ENCODE peak calls at places on chromosomes 7 and 10, in ten cellular contexts. D is psoas muscle, B is IMR-90, P is heart left ventricle, T is lower lobe of right lung, I is H1, L is endodermal cell, C is A549, J is pancreas, Y is prostate gland. E is an unnamed sample.

GRCh38 chr7:116661741-116662329 is 10.2 kb upstream of the MET start:
- DNase-seq in D (no peak), B (no peak), P (no peak), T (no peak), I (no peak), L (no peak), C (no peak), J (no peak), Y (no peak), E (no peak)

GRCh38 chr10:117533507-117534281 is 8.9 kb upstream of the EMX2 start:
- DNase-seq in D (no peak), B (no peak), P (no peak), T (no peak), I (no peak), L (peak; percentile 50), C (no peak), J (no peak), Y (no peak), E (no peak)

GRCh38 chr10:122336332-122336731 is 38.2 kb upstream of the PLEKHA1 start:
- DNase-seq in D (no peak), B (no peak), P (no peak), T (no peak), I (no peak), L (no peak), C (no peak), J (no peak), Y (no peak), E (no peak)

GRCh38 chr7:80760292-80760691 is 121.8 kb downstream of the CD36 start:
- DNase-seq in D (no peak), B (no peak), P (no peak), T (no peak), I (no peak), L (no peak), C (no peak), J (no peak), Y (no peak), E (no peak)

GRCh38 chr10:129416136-129416530 is 50.9 kb upstream of the MGMT start:
- DNase-seq in D (no peak), B (no peak), P (no peak), T (no peak), I (no peak), L (no peak), C (no peak), J (no peak), Y (no peak), E (no peak)

GRCh38 chr10:23702977-23703414 is 264.1 kb downstream of the OTUD1 start:
- DNase-seq in D (peak; percentile 16), B (peak; percentile 52), P (peak; percentile 42), T (peak; percentile 52), I (peak; percentile 64), L (peak; percentile 91), C (peak; percentile 38), J (peak; percentile 64), Y (peak; percentile 74), E (peak; percentile 73)

GRCh38 chr10:97830064-97830463 is 19.6 kb upstream of the GOLGA7B start:
- DNase-seq in D (no peak), B (no peak), P (no peak), T (peak; percentile 49), I (no peak), L (no peak), C (no peak), J (peak; percentile 64), Y (no peak), E (no peak)

GRCh38 chr10:131824371-131825149 is 76.2 kb upstream of the PPP2R2D start:
- DNase-seq in D (no peak), B (no peak), P (no peak), T (peak; percentile 35), I (no peak), L (peak; percentile 78), C (peak; percentile 17), J (no peak), Y (no peak), E (peak; percentile 6)

GRCh38 chr7:48097511-48098231 is 8.6 kb downstream of the UPP1 start:
- DNase-seq in D (no peak), B (no peak), P (no peak), T (no peak), I (no peak), L (peak; percentile 31), C (no peak), J (no peak), Y (no peak), E (no peak)

GRCh38 chr10:44569193-44570091 is 184.5 kb upstream of the CXCL12 start:
- DNase-seq in D (no peak), B (peak; percentile 89), P (peak; percentile 56), T (no peak), I (no peak), L (peak; percentile 38), C (no peak), J (no peak), Y (no peak), E (no peak)

GRCh38 chr7:38070718-38071117 is 107.3 kb upstream of the STARD3NL start:
- DNase-seq in D (no peak), B (peak; percentile 0), P (no peak), T (no peak), I (no peak), L (peak; percentile 57), C (peak; percentile 28), J (no peak), Y (no peak), E (peak; percentile 63)

GRCh38 chr7:118175751-118176150 is 8.2 kb upstream of the LSM8 start:
- DNase-seq in D (no peak), B (no peak), P (no peak), T (no peak), I (no peak), L (no peak), C (no peak), J (no peak), Y (no peak), E (no peak)

GRCh38 chr10:6530966-6531365 is 49.1 kb downstream of the PRKCQ start:
- DNase-seq in D (no peak), B (no peak), P (no peak), T (no peak), I (no peak), L (no peak), C (no peak), J (no peak), Y (no peak), E (no peak)
- H3K4me1 ChIP-seq in D (no peaks in the 10 kb centered on the region), B (no peaks in the 10 kb centered on the region), P (no peaks in the 10 kb centered on the region), T (no peaks in the 10 kb centered on the region), I (no peaks in the 10 kb centered on the region), L (peaks cover 11% of the 10 kb centered on the region), C (no peaks in the 10 kb centered on the region), J (no peaks in the 10 kb centered on the region), Y (no peaks in the 10 kb centered on the region), E (no peaks in the 10 kb centered on the region)

GRCh38 chr7:127413962-127414361 is 21.5 kb upstream of the ZNF800 start:
- DNase-seq in D (no peak), B (no peak), P (no peak), T (no peak), I (no peak), L (no peak), C (no peak), J (no peak), Y (no peak), E (no peak)
- H3K4me1 ChIP-seq in D (no peaks in the 10 kb centered on the region), B (no peaks in the 10 kb centered on the region), P (no peaks in the 10 kb centered on the region), T (no peaks in the 10 kb centered on the region), I (no peaks in the 10 kb centered on the region), L (no peaks in the 10 kb centered on the region), C (no peaks in the 10 kb centered on the region), J (no peaks in the 10 kb centered on the region), Y (no peaks in the 10 kb centered on the region), E (no peaks in the 10 kb centered on the region)

GRCh38 chr7:130884437-130885417 is 150.7 kb upstream of the KLF14 start:
- DNase-seq in D (no peak), B (no peak), P (no peak), T (peak; percentile 64), I (no peak), L (no peak), C (no peak), J (no peak), Y (no peak), E (no peak)
- H3K4me1 ChIP-seq in D (peaks cover 86% of the 10 kb centered on the region), B (peaks cover 47% of the 10 kb centered on the region), P (peaks cover 3% of the 10 kb centered on the region), T (peaks cover 80% of the 10 kb centered on the region), I (no peaks in the 10 kb centered on the region), L (no peaks in the 10 kb centered on the region), C (peaks cover 99% of the 10 kb centered on the region), J (no peaks in the 10 kb centered on the region), Y (no peaks in the 10 kb centered on the region), E (no peaks in the 10 kb centered on the region)

GRCh38 chr7:55075464-55075971 is 56.7 kb downstream of the EGFR start:
- DNase-seq in D (peak; percentile 77), B (no peak), P (peak; percentile 48), T (no peak), I (no peak), L (no peak), C (no peak), J (no peak), Y (no peak), E (no peak)
- H3K4me1 ChIP-seq in D (peaks cover 70% of the 10 kb centered on the region), B (peaks cover 25% of the 10 kb centered on the region), P (no peaks in the 10 kb centered on the region), T (peaks cover 59% of the 10 kb centered on the region), I (no peaks in the 10 kb centered on the region), L (peaks cover 3% of the 10 kb centered on the region), C (peaks cover 95% of the 10 kb centered on the region), J (peaks cover 20% of the 10 kb centered on the region), Y (peaks cover 8% of the 10 kb centered on the region), E (no peaks in the 10 kb centered on the region)

GRCh38 chr10:62057872-62058271 is 156.4 kb downstream of the ARID5B start:
- DNase-seq in D (no peak), B (no peak), P (no peak), T (no peak), I (no peak), L (no peak), C (no peak), J (no peak), Y (no peak), E (no peak)
- H3K4me1 ChIP-seq in D (peaks cover 84% of the 10 kb centered on the region), B (peaks cover 27% of the 10 kb centered on the region), P (peaks cover 25% of the 10 kb centered on the region), T (peaks cover 70% of the 10 kb centered on the region), I (no peaks in the 10 kb centered on the region), L (no peaks in the 10 kb centered on the region), C (peaks cover 9% of the 10 kb centered on the region), J (peaks cover 10% of the 10 kb centered on the region), Y (no peaks in the 10 kb centered on the region), E (peaks cover 15% of the 10 kb centered on the region)

E was measured in HAP-1.